ENCODE peak calls at places on chromosomes 5 and 9, in five cellular contexts. P is AG04450, W is endodermal cell, F is adrenal gland, K is body of pancreas. R is an unnamed sample. For H3K9me3, the result is how much of the 10 kb centered on the place peaks cover.

GRCh38 chr5:10524376-10525123 is 39.3 kb upstream of the ANKRD33B start:
- DNase-seq in P (peak), K (no peak), W (no peak), F (no peak), R (no peak)

GRCh38 chr9:37061763-37062162 is 27.7 kb upstream of the PAX5 start:
- DNase-seq in P (no peak), K (no peak), W (no peak), F (peak), R (peak)

GRCh38 chr9:137295313-137296213 is 6.5 kb downstream of the NRARP start:
- DNase-seq in P (no peak), K (peak), F (no peak), W (peak), R (peak)

GRCh38 chr9:88477300-88477751 is 57.7 kb upstream of the NXNL2 start:
- DNase-seq in W (no peak), K (no peak), F (no peak), P (peak), R (no peak)

GRCh38 chr5:95216136-95216955 is 68.5 kb downstream of the MCTP1 start:
- DNase-seq in W (no peak), P (no peak), F (no peak), K (no peak), R (no peak)

GRCh38 chr5:143933434-143933833 is 121.5 kb downstream of the HMHB1 start:
- DNase-seq in W (no peak), K (no peak), F (no peak), P (no peak), R (no peak)

GRCh38 chr9:87292449-87293191 is 205.0 kb upstream of the DAPK1 start:
- DNase-seq in P (no peak), W (no peak), F (no peak), K (no peak), R (no peak)

GRCh38 chr5:141695627-141696180 is 13.7 kb upstream of the ARAP3 start:
- DNase-seq in K (no peak), W (no peak), P (no peak), F (no peak), R (no peak)

GRCh38 chr9:75962186-75963036 is 71.9 kb downstream of the PCSK5 start:
- DNase-seq in K (peak), W (no peak), P (no peak), F (no peak), R (no peak)

GRCh38 chr9:17627641-17628040 is 48.8 kb downstream of the SH3GL2 start:
- DNase-seq in K (no peak), F (no peak), P (peak), W (no peak), R (no peak)

GRCh38 chr9:134867917-134868750 is 12.5 kb upstream of the FCN2 start:
- DNase-seq in P (no peak), K (no peak), F (no peak), W (peak), R (no peak)

GRCh38 chr5:38715671-38716070 is 130.1 kb upstream of the OSMR start:
- DNase-seq in W (no peak), P (no peak), F (no peak), K (no peak), R (no peak)

DNA sequence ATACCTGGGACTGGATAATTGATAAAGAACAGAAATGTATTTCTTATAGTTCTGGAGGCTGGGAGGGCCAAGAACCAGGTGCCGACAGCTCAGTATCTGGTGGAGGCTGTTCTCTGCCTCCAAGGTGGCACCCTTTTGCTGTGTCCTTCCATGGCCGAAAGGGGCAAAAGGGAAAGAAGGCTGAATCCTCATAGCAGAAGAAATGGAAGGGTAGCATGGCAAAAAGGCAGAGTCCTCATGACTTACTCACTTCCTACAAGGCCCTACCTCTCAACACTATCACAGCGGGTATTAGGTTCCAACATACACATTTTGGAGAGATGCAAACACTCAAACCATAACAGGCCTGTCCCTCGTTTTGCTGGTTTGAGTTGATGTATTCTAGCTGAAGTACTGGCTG is 25.1 kb upstream of the MED10 start:
- DNase-seq in P (no peak), W (peak), K (no peak), F (no peak), R (no peak)
- H3K4me3 ChIP-seq in P (no peak), W (no peak), K (no peak), F (no peak), R (no peak)

GRCh38 chr5:26023361-26023760 is 1015.0 kb downstream of the CDH9 start:
- DNase-seq in W (no peak), F (no peak), K (no peak), P (no peak), R (no peak)

GRCh38 chr5:26024774-26025173 is 1013.6 kb downstream of the CDH9 start:
- DNase-seq in W (peak), P (no peak), K (no peak), F (no peak), R (no peak)
- TF ChIP-seq CTCF in W (peak), P (no peak), K (no peak), F (no peak), R (peak)

DNA sequence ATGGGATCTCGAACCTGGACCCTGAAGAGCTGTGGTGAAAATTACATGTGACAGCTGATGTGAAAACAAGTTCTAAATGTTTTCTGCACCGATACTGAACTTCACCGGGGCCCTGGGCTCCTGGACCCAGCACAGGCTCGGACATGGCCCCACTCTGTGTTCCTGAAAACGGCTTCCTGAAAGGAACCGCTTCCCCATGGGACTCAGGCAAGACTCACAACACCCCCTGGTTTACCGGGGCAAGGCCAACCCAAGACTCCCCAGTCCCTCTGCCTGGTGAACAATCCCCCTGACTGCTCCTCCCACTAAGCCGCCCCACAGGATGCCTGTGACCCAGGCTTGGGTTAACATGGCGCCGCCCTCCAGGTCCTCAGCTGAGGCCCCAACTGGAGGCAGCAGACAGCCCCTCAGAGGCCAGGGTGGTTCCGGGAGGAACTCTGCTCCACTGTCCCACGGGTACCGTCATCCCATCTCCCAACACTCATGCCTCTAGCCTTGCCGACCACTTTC is 124.5 kb upstream of the FOXD4L5 start:
- DNase-seq in W (no peak), F (no peak), K (no peak), P (no peak), R (no peak)
- H3K9me3 ChIP-seq in W (under half), F (under half), K (under half), P (half or more), R (under half)

GRCh38 chr5:139748505-139748826 is 47.1 kb upstream of the PSD2 start:
- DNase-seq in W (no peak), F (no peak), P (no peak), K (no peak), R (peak)
- H3K4me3 ChIP-seq in W (no peak), F (no peak), P (no peak), K (no peak), R (no peak)

DNA sequence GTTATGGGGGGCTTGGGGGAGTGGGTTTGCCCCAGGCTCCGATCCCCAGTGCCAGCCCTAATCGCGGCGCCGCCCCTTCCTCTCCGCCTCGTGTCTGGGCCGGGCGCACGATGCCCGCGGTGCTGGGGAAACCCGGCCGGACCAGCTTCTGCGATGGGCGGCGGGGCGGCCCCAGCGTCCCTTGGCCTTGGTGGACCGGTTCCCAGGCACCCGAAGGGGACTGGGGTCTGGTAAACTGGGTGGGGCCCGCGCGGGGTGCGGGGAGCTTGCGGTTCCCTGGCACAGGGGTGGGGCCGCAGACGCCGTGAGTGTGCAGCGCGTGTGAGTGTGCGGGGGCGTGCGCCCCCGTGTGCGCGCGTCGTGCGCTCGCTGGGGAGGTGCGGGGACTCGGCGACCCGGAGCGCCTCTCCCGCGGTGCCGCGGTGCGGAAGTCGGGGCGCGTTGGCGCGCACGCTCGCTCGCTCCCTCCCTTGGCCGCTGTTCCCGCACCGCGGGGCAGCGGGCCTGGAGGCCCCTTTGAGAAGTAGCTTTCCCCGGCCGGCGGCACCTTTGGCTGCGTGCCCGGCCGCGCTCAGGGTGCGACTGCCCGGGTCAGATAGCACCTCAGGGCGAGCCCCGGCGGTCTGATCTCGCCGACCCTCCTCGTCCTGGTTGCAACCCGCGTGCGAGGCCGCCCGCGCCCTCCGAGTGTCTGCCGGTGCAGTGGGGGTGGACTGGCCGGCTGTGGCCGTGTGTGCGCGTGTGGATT is 568 bp downstream of the MACIR start:
- DNase-seq in P (no peak), F (peak), K (peak), W (peak), R (peak)
- TF ChIP-seq CTCF in P (no peak), F (no peak), K (no peak), W (no peak), R (no peak)

R was measured in hepatocyte.